ENCODE peak calls at places on chromosomes 3 and 15, in nine cellular contexts. A, H, R, D, W, K, U, G and J are unnamed samples.

GRCh38 chr3:28376424-28376823 is 27.8 kb upstream of the AZI2 start:
- DNase-seq in A (peak), H (no peak), R (no peak), D (no peak), W (no peak), K (no peak), U (no peak), G (peak), J (no peak)

GRCh38 chr15:66095871-66096710 is 157.5 kb downstream of the MEGF11 start:
- DNase-seq in A (no peak), H (no peak), R (no peak), D (no peak), W (no peak), K (no peak), U (no peak), G (no peak), J (no peak)

GRCh38 chr3:29195055-29195454 is 85.8 kb upstream of the RBMS3 start:
- DNase-seq in A (peak), H (no peak), R (no peak), D (no peak), W (no peak), K (peak), U (no peak), G (no peak), J (no peak)

GRCh38 chr15:77392762-77393470 is 27.0 kb downstream of the PEAK1 start:
- DNase-seq in A (no peak), H (no peak), R (no peak), D (no peak), W (no peak), K (no peak), U (no peak), G (no peak), J (no peak)

GRCh38 chr15:76338555-76339301 is 2.2 kb downstream of the ISL2 start:
- DNase-seq in A (no peak), H (peak), R (no peak), D (no peak), W (no peak), K (no peak), U (no peak), G (no peak), J (no peak)

GRCh38 chr15:99095626-99096025 is 9.3 kb upstream of the SYNM start:
- DNase-seq in A (no peak), H (no peak), R (no peak), D (no peak), W (no peak), K (no peak), U (no peak), G (no peak), J (no peak)

GRCh38 chr3:114649331-114649730 is 355.5 kb downstream of the TIGIT start:
- DNase-seq in A (peak), H (no peak), R (no peak), D (no peak), W (no peak), K (no peak), U (peak), G (peak), J (no peak)

GRCh38 chr3:155243512-155243921 is 50.0 kb downstream of the STRIT1 start:
- DNase-seq in A (no peak), H (no peak), R (no peak), D (no peak), W (no peak), K (no peak), U (no peak), G (peak), J (no peak)

GRCh38 chr15:85805392-85805791 is 10.7 kb upstream of the KLHL25 start:
- DNase-seq in A (no peak), H (no peak), R (no peak), D (no peak), W (no peak), K (no peak), U (no peak), G (no peak), J (no peak)

GRCh38 chr3:127081001-127081720 is 98.2 kb downstream of the PLXNA1 start:
- DNase-seq in A (no peak), H (no peak), R (no peak), D (no peak), W (no peak), K (no peak), U (no peak), G (no peak), J (no peak)

GRCh38 chr3:194977341-194977740 is 291.7 kb downstream of the FAM43A start:
- DNase-seq in A (no peak), H (no peak), R (no peak), D (no peak), W (no peak), K (no peak), U (no peak), G (no peak), J (no peak)

GRCh38 chr3:179066058-179066457 is 5.6 kb downstream of the ZMAT3 start:
- DNase-seq in A (no peak), H (no peak), R (no peak), D (no peak), W (no peak), K (no peak), U (no peak), G (no peak), J (no peak)

GRCh38 chr15:38260077-38260476 is 7.4 kb downstream of the SPRED1 start:
- DNase-seq in A (no peak), H (no peak), R (no peak), D (no peak), W (no peak), K (no peak), U (no peak), G (no peak), J (no peak)

GRCh38 chr15:74214324-74215021 is 11.9 kb upstream of the STRA6 start:
- DNase-seq in A (no peak), H (no peak), R (no peak), D (no peak), W (no peak), K (no peak), U (no peak), G (no peak), J (no peak)

GRCh38 chr15:96285306-96285705 is 45.2 kb upstream of the NR2F2 start:
- DNase-seq in A (no peak), H (no peak), R (no peak), D (no peak), W (no peak), K (no peak), U (no peak), G (peak), J (no peak)

GRCh38 chr3:190322604-190323240 is 476 bp upstream of the CLDN1 start:
- DNase-seq in A (no peak), H (no peak), R (no peak), D (no peak), W (no peak), K (no peak), U (no peak), G (no peak), J (no peak)
- TF ChIP-seq CTCF in A (peak), H (no peak), R (no peak), D (no peak), W (no peak), K (no peak), U (no peak), G (no peak), J (no peak)

GRCh38 chr3:143973352-143974021 is 1.9 kb downstream of the DIPK2A start:
- DNase-seq in A (peak), H (peak), R (no peak), D (no peak), W (no peak), K (peak), U (no peak), G (peak), J (no peak)

GRCh38 chr3:143972495-143973351 is 1.1 kb downstream of the DIPK2A start:
- DNase-seq in A (peak), H (peak), R (peak), D (peak), W (peak), K (peak), U (peak), G (peak), J (no peak)

GRCh38 chr3:143971367-143972154 is at the start of gene DIPK2A:
- DNase-seq in A (peak), H (peak), R (peak), D (peak), W (peak), K (peak), U (peak), G (peak), J (peak)

GRCh38 chr3:143972155-143972494 is 502 bp downstream of the DIPK2A start:
- DNase-seq in A (no peak), H (no peak), R (no peak), D (no peak), W (no peak), K (no peak), U (no peak), G (peak), J (no peak)

GRCh38 chr3:143970773-143971366 is 753 bp upstream of the DIPK2A start:
- DNase-seq in A (peak), H (peak), R (peak), D (peak), W (peak), K (peak), U (peak), G (no peak), J (no peak)
- TF ChIP-seq CTCF in A (no peak), H (no peak), R (no peak), D (no peak), W (no peak), K (no peak), U (no peak), G (no peak), J (no peak)

GRCh38 chr3:125582707-125583106 is 12.6 kb downstream of the OSBPL11 start:
- DNase-seq in A (peak), H (peak), R (no peak), D (no peak), W (no peak), K (no peak), U (peak), G (no peak), J (no peak)
- TF ChIP-seq CTCF in A (peak), H (no peak), R (no peak), D (no peak), W (no peak), K (no peak), U (peak), G (peak), J (no peak)

DNA sequence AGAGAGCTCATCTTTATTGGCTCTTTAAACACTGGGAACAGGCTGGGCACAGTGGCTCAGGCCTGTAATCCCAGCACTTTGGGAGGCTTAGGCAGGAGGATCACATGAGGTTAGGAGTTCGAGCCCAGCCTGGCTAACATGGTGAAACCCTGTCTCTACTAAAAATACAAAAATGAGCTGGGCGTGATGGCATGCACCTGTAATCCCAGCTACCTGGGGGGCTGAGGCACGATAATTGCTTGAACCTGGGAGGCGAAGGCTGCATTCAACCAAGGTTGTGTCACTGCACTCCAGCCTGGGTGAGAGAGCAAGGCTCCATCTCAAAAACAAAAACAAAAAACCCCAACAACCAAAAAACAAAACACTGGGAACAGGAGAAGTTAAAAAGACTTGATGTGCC is 72.1 kb downstream of the CHAC1 start:
- DNase-seq in A (no peak), H (no peak), R (no peak), D (no peak), W (no peak), K (no peak), U (no peak), G (no peak), J (no peak)
- TF ChIP-seq CTCF in A (no peak), H (no peak), R (no peak), D (no peak), W (no peak), K (no peak), U (no peak), G (no peak), J (no peak)

DNA sequence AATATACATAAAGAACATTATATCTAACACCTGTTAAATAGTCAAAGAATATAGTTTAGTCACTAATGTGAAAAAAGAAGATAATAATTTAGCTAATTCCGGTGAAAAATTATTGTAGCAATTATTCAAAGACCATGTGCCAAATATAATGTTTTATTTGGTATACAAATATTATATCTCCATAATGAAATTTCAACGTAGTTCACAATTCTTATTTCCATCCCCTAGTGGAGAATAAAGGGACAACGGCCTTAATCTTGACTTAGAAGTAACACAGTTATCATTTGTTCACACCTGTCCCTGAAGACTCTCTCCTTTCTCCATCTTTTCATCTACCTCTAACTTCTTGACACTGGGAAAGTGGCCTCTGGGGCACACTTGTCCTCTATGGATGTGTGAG is 213.4 kb downstream of the ERC2 start:
- DNase-seq in A (no peak), H (no peak), R (no peak), D (no peak), W (no peak), K (no peak), U (no peak), G (no peak), J (no peak)
- TF ChIP-seq CTCF in A (peak), H (peak), R (no peak), D (no peak), W (no peak), K (peak), U (peak), G (peak), J (peak)

GRCh38 chr3:38623539-38623938 is 25.9 kb downstream of the SCN5A start:
- DNase-seq in A (no peak), H (no peak), R (no peak), D (peak), W (no peak), K (no peak), U (no peak), G (no peak), J (no peak)
- TF ChIP-seq CTCF in A (no peak), H (no peak), R (no peak), D (no peak), W (no peak), K (peak), U (no peak), G (no peak), J (no peak)

DNA sequence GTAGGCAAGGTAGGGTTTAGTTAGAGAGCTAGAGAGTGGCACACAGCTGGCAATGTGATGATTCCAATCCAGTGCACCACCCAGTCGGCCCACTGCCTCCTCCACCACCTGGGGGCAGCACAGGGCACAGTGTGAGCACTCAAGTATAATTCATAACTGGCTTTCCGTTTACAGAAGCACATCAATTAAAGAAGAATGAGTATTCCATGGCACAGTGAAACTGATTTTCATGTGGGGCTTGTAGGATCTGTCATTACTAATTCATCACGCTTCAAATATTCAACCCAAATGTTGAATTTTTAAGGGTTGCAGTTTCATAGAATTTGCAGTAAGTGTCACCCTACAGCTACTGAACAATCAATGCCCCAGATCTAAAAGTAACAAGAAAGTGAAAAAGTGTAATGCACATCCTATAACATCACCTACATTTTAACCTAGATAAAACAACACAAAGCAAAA is 149.9 kb downstream of the IGSF11 start:
- DNase-seq in A (peak), H (peak), R (peak), D (peak), W (peak), K (peak), U (peak), G (peak), J (peak)
- TF ChIP-seq CTCF in A (peak), H (peak), R (no peak), D (peak), W (peak), K (peak), U (peak), G (peak), J (peak)